ENCODE peak calls at places on chromosomes 2 and 18, in five cellular contexts. L is neural progenitor cell; K is foreskin keratinocyte; U is naive thymus-derived CD4-positive, alpha-beta T cell; F is H9. J is an unnamed sample.

GRCh38 chr2:53569957-53570727 is 197.5 kb upstream of the CHAC2 start:
- DNase-seq in L (no peak), K (peak), U (no peak), F (no peak), J (no peak)

GRCh38 chr2:18426174-18426573 is 134.3 kb downstream of the RDH14 start:
- DNase-seq in L (no peak), K (no peak), U (no peak), F (no peak), J (no peak)

GRCh38 chr2:231315896-231316295 is 79.6 kb upstream of the B3GNT7 start:
- DNase-seq in L (no peak), K (no peak), U (no peak), F (no peak), J (no peak)

GRCh38 chr18:49185636-49186035 is 234.9 kb upstream of the SMAD7 start:
- DNase-seq in L (no peak), K (peak), U (no peak), F (no peak), J (no peak)

GRCh38 chr2:62706721-62707516 is 1.4 kb downstream of the EHBP1 start:
- DNase-seq in L (peak), K (no peak), U (no peak), F (no peak), J (no peak)

GRCh38 chr18:50126466-50126865 is 68.5 kb downstream of the MYO5B start:
- DNase-seq in L (no peak), K (no peak), U (no peak), F (no peak), J (no peak)

GRCh38 chr2:14816069-14816738 is 183.7 kb downstream of the LRATD1 start:
- DNase-seq in L (no peak), K (no peak), U (no peak), F (no peak), J (no peak)

GRCh38 chr18:78319934-78320333 is 659.7 kb upstream of the SALL3 start:
- DNase-seq in L (no peak), K (no peak), U (no peak), F (no peak), J (no peak)

GRCh38 chr2:43292851-43293743 is 66.7 kb upstream of the ZFP36L2 start:
- DNase-seq in L (no peak), K (no peak), U (no peak), F (no peak), J (no peak)

GRCh38 chr2:198791623-198792022 is 666.1 kb downstream of the SATB2 start:
- DNase-seq in L (no peak), K (no peak), U (no peak), F (no peak), J (no peak)

GRCh38 chr2:170505631-170506270 is 209.4 kb upstream of the SP5 start:
- DNase-seq in L (peak), K (no peak), U (no peak), F (no peak), J (peak)

GRCh38 chr2:119826370-119826961 is 66.7 kb downstream of the PTPN4 start:
- DNase-seq in L (peak), K (peak), U (peak), F (no peak), J (peak)

GRCh38 chr2:111662771-111663470 is 221.1 kb downstream of the ANAPC1 start:
- DNase-seq in L (no peak), K (peak), U (no peak), F (no peak), J (no peak)

GRCh38 chr2:104744537-104744936 is 109.4 kb upstream of the POU3F3 start:
- DNase-seq in L (no peak), K (no peak), U (no peak), F (no peak), J (no peak)

GRCh38 chr2:136141510-136142154 is 23.7 kb upstream of the CXCR4 start:
- DNase-seq in L (peak), K (peak), U (no peak), F (no peak), J (no peak)

GRCh38 chr18:63907649-63908048 is at the start of gene SERPINB10:
- DNase-seq in L (no peak), K (peak), U (no peak), F (no peak), J (no peak)

GRCh38 chr2:45637440-45637839 is 14.0 kb upstream of the PRKCE start:
- DNase-seq in L (no peak), K (peak), U (no peak), F (no peak), J (no peak)

GRCh38 chr2:206533977-206534376 is 90.6 kb downstream of the ADAM23 start:
- DNase-seq in L (no peak), K (no peak), U (no peak), F (no peak), J (no peak)

GRCh38 chr18:67515987-67516431 is 511 bp downstream of the DSEL start:
- DNase-seq in L (peak), K (peak), U (peak), F (peak), J (peak)

GRCh38 chr2:222714361-222715256 is 43.2 kb downstream of the MOGAT1 start:
- DNase-seq in L (no peak), K (no peak), U (no peak), F (no peak), J (no peak)
- H3K27ac ChIP-seq in L (no peak), K (no peak), U (no peak), F (no peak), J (peak)

GRCh38 chr2:100840519-100840918 is 20.6 kb downstream of the NPAS2 start:
- DNase-seq in L (no peak), K (no peak), U (no peak), F (no peak), J (no peak)

GRCh38 chr2:100845141-100845991 is 25.4 kb downstream of the NPAS2 start:
- DNase-seq in L (no peak), K (no peak), U (no peak), F (no peak), J (no peak)

GRCh38 chr2:100846716-100847115 is 26.8 kb downstream of the NPAS2 start:
- DNase-seq in L (no peak), K (no peak), U (no peak), F (no peak), J (no peak)

GRCh38 chr2:100842241-100842922 is 22.4 kb downstream of the NPAS2 start:
- DNase-seq in L (no peak), K (no peak), U (no peak), F (no peak), J (no peak)

DNA sequence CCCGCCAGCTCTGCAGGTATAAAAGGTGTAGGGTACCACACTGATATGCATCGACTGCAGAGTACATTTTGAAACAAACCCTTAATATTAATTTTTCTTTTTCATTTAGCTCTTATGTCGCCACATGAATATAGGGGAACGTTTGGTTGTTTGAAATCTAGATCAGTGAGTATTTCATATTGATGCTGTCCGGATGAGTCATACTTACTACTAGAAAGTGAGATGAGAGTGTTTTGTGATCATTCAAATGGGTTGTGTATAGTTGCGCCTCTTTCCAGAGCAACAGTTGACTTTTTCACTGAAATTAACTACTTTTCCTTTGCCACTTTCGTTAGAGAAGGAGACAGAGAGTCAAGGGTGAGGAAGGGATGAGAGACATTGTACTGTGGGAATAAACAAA is 24.6 kb downstream of the NPAS2 start:
- DNase-seq in L (no peak), K (no peak), U (no peak), F (no peak), J (no peak)
- H3K27ac ChIP-seq in L (no peak), K (no peak), U (no peak), F (no peak), J (no peak)

GRCh38 chr2:217914878-217915277 is 87.9 kb downstream of the TNS1 start:
- DNase-seq in L (no peak), K (no peak), U (no peak), F (no peak), J (no peak)
- H3K27ac ChIP-seq in L (no peak), K (no peak), U (no peak), F (no peak), J (peak)

DNA sequence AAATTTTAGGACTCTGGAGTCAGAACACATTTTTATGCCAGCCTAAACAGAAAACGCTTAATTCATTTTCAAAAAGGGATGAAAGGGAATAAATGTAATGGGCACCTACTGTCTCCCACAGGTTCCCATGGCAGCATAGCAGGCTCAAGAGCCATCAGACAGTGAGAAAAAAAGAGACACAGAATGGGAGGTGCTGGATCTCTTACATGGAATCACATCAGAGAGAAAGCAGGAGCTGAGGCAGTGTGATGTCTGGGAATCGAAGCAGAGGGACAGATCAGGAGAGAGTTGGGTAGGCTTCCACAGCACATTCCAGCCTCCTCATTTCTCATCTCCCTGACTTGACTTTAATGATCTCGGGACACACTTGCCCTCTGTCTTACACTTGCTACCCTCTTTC is 684.3 kb downstream of the KCNJ3 start:
- DNase-seq in L (no peak), K (no peak), U (no peak), F (no peak), J (no peak)
- H3K27ac ChIP-seq in L (no peak), K (no peak), U (no peak), F (no peak), J (no peak)

GRCh38 chr2:23423873-23424680 is 39.1 kb downstream of the KLHL29 start:
- DNase-seq in L (no peak), K (no peak), U (no peak), F (peak), J (no peak)

GRCh38 chr2:23426284-23426905 is 41.4 kb downstream of the KLHL29 start:
- DNase-seq in L (no peak), K (peak), U (no peak), F (peak), J (no peak)

GRCh38 chr2:23427350-23427749 is 42.4 kb downstream of the KLHL29 start:
- DNase-seq in L (no peak), K (no peak), U (no peak), F (peak), J (no peak)

GRCh38 chr2:23425338-23425871 is 40.4 kb downstream of the KLHL29 start:
- DNase-seq in L (peak), K (no peak), U (no peak), F (peak), J (no peak)

DNA sequence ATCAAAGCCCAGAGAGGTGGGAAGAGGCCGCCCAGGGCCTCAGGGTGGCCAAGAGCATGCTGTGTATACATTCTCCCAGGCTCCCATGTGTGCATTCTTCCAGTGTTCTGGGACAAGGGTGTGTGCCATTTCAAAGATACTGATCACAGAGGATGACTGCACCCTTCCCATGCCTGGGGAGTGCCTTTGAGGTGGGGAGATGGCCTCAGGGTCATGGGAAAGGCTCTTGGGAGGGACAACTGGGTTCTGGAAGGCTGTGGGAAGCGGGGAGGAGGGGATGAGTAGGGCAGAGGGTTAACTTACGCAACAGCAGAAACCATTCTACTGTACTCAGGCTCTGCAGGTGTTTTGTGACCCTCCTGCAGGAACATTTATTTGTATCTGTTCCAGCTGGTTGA is 40.9 kb downstream of the KLHL29 start:
- DNase-seq in L (no peak), K (peak), U (no peak), F (peak), J (no peak)
- H3K27ac ChIP-seq in L (no peak), K (no peak), U (no peak), F (no peak), J (no peak)

GRCh38 chr18:44655435-44655834 is 25.3 kb upstream of the SETBP1 start:
- DNase-seq in L (no peak), K (no peak), U (no peak), F (no peak), J (no peak)

GRCh38 chr18:44651918-44652317 is 28.8 kb upstream of the SETBP1 start:
- DNase-seq in L (no peak), K (no peak), U (no peak), F (no peak), J (no peak)

GRCh38 chr18:44651453-44651852 is 29.2 kb upstream of the SETBP1 start:
- DNase-seq in L (no peak), K (peak), U (no peak), F (no peak), J (no peak)

GRCh38 chr18:44654555-44654954 is 26.1 kb upstream of the SETBP1 start:
- DNase-seq in L (no peak), K (peak), U (no peak), F (no peak), J (no peak)
- H3K27ac ChIP-seq in L (no peak), K (peak), U (no peak), F (no peak), J (no peak)

GRCh38 chr2:108612514-108613183 is 78.4 kb downstream of the LIMS1 start:
- DNase-seq in L (no peak), K (peak), U (no peak), F (no peak), J (no peak)
- H3K27ac ChIP-seq in L (no peak), K (peak), U (peak), F (no peak), J (no peak)

DNA sequence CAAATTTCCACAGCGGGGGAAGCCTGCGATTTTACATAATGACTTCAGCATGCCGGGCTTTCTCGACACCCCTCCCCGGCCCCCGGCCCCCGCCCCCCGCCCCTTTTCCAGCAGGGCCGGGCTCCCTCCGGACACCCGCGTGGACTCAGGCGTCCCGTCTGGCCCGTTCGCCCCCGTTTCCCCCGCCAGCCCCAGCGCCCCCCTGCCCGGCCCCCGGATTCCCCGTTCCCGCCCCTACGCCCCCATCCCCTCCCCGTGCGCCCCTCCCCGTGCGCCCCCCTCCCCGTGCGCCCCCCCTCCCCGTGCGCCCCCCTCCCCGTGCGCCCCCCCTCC is 456 bp upstream of the NFATC1 start:
- DNase-seq in L (peak), K (no peak), U (no peak), F (no peak), J (no peak)
- H3K27ac ChIP-seq in L (no peak), K (no peak), U (no peak), F (no peak), J (no peak)

GRCh38 chr18:48032876-48033769 is 102.7 kb upstream of the SMAD2 start:
- DNase-seq in L (no peak), K (peak), U (no peak), F (no peak), J (no peak)

GRCh38 chr18:48036191-48036590 is 105.7 kb upstream of the SMAD2 start:
- DNase-seq in L (no peak), K (no peak), U (no peak), F (no peak), J (no peak)

GRCh38 chr18:48033770-48034650 is 103.6 kb upstream of the SMAD2 start:
- DNase-seq in L (no peak), K (no peak), U (no peak), F (no peak), J (no peak)

GRCh38 chr18:48035556-48035860 is 105.0 kb upstream of the SMAD2 start:
- DNase-seq in L (no peak), K (no peak), U (no peak), F (no peak), J (no peak)

GRCh38 chr18:48034651-48035555 is 104.4 kb upstream of the SMAD2 start:
- DNase-seq in L (no peak), K (no peak), U (no peak), F (no peak), J (no peak)
- H3K27ac ChIP-seq in L (no peak), K (no peak), U (no peak), F (no peak), J (no peak)

DNA sequence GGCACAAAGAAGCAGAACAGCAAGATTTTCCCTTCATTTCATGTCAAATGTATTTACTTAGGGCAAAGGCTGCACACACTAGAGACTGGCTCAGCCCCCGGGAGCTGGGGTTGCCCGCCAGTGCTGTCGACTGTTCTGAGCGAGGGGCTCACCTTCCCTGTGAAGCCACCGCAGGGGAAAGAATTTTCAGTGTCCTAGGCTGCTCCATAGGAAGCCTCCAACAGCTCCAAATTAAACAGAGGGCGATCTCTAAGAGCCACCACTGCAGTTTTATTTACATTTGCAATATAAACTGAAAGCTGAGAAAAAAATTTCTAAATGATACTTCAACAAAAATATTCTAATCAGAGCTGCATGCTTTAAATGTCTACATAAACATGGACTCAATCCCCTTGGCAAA is 54.0 kb downstream of the UXS1 start:
- DNase-seq in L (no peak), K (no peak), U (no peak), F (no peak), J (no peak)
- H3K27ac ChIP-seq in L (no peak), K (no peak), U (peak), F (no peak), J (no peak)

J was measured in caudate nucleus.